ENCODE peak calls at places on chromosomes 13 and 19, in five cellular contexts. M is SK-N-SH, H is GM12878, W is breast epithelium, L is GM23338. J is an unnamed sample.

GRCh38 chr13:40694426-40694825 is 28.0 kb upstream of the FOXO1 start:
- DNase-seq in M (no peak), H (no peak), W (no peak), L (no peak), J (no peak)

GRCh38 chr13:106499905-106500304 is 35.6 kb downstream of the EFNB2 start:
- DNase-seq in M (no peak), H (peak; percentile 15), W (no peak), L (no peak), J (no peak)

GRCh38 chr19:40799558-40800338 is 757 bp downstream of the EGLN2 start:
- DNase-seq in M (peak; percentile 69), H (no peak), W (no peak), L (peak; percentile 69), J (no peak)

GRCh38 chr13:110116072-110116487 is 190.9 kb downstream of the COL4A1 start:
- DNase-seq in M (peak; percentile 65), H (no peak), W (no peak), L (peak; percentile 89), J (no peak)

GRCh38 chr19:7773841-7774240 is 10.8 kb downstream of the CLEC4M start:
- DNase-seq in M (no peak), H (no peak), W (no peak), L (no peak), J (no peak)

GRCh38 chr13:99809931-99810330 is 161.6 kb downstream of the ZIC5 start:
- DNase-seq in M (no peak), H (no peak), W (no peak), L (no peak), J (no peak)

GRCh38 chr19:32022044-32022945 is 323.1 kb upstream of the ZNF507 start:
- DNase-seq in M (no peak), H (no peak), W (no peak), L (no peak), J (no peak)

GRCh38 chr19:1321539-1321938 is 35.9 kb downstream of the EFNA2 start:
- DNase-seq in M (no peak), H (no peak), W (no peak), L (no peak), J (no peak)

GRCh38 chr19:40614595-40615411 is 13.6 kb downstream of the LTBP4 start:
- DNase-seq in M (peak; percentile 51), H (peak; percentile 35), W (peak; percentile 75), L (peak; percentile 96), J (no peak)

GRCh38 chr13:93364166-93364565 is 137.6 kb downstream of the GPC6 start:
- DNase-seq in M (no peak), H (no peak), W (no peak), L (no peak), J (no peak)

GRCh38 chr13:48110930-48111721 is 16.2 kb upstream of the MED4 start:
- DNase-seq in M (no peak), H (no peak), W (peak; percentile 56), L (no peak), J (no peak)

GRCh38 chr19:29978139-29978538 is 36.1 kb downstream of the URI1 start:
- DNase-seq in M (no peak), H (no peak), W (no peak), L (no peak), J (no peak)

GRCh38 chr13:33318037-33318436 is 32.5 kb upstream of the STARD13 start:
- DNase-seq in M (no peak), H (no peak), W (no peak), L (no peak), J (no peak)

GRCh38 chr13:44667950-44668349 is 91.8 kb upstream of the TSC22D1 start:
- DNase-seq in M (no peak), H (no peak), W (no peak), L (no peak), J (no peak)

GRCh38 chr19:13597625-13598024 is 91.3 kb upstream of the CACNA1A start:
- DNase-seq in M (peak; percentile 82), H (peak; percentile 25), W (peak; percentile 22), L (peak; percentile 76), J (no peak)

GRCh38 chr13:39916330-39916729 is 260.9 kb downstream of the COG6 start:
- DNase-seq in M (no peak), H (no peak), W (no peak), L (no peak), J (no peak)

GRCh38 chr19:1177322-1178114 is 3.5 kb upstream of the SBNO2 start:
- DNase-seq in M (no peak), H (no peak), W (no peak), L (no peak), J (no peak)

GRCh38 chr19:16579381-16579780 is 7.2 kb upstream of the SLC35E1 start:
- DNase-seq in M (no peak), H (no peak), W (no peak), L (no peak), J (no peak)

GRCh38 chr13:32669030-32669646 is 82.9 kb downstream of the PDS5B start:
- DNase-seq in M (peak; percentile 36), H (no peak), W (no peak), L (peak; percentile 84), J (no peak)

GRCh38 chr19:38266070-38266469 is 1.7 kb downstream of the SPINT2 start:
- DNase-seq in M (no peak), H (no peak), W (peak; percentile 59), L (no peak), J (no peak)

GRCh38 chr19:13846533-13847032 is 30.4 kb upstream of the NANOS3 start:
- DNase-seq in M (peak; percentile 89), H (peak; percentile 85), W (peak; percentile 95), L (peak; percentile 94), J (no peak)

GRCh38 chr13:22103046-22103445 is 432.2 kb downstream of the FGF9 start:
- DNase-seq in M (no peak), H (no peak), W (no peak), L (peak; percentile 45), J (no peak)

GRCh38 chr13:51832471-51833152 is 12.4 kb downstream of the TMEM272 start:
- DNase-seq in M (peak; percentile 39), H (no peak), W (no peak), L (peak; percentile 43), J (no peak)

GRCh38 chr19:29741776-29742175 is 26.7 kb upstream of the C19orf12 start:
- DNase-seq in M (no peak), H (no peak), W (no peak), L (no peak), J (no peak)

GRCh38 chr19:12665646-12666304 is 767 bp downstream of the MAN2B1 start:
- DNase-seq in M (no peak), H (no peak), W (no peak), L (no peak), J (no peak)

GRCh38 chr13:49265822-49266221 is 18.1 kb downstream of the CDADC1 start:
- DNase-seq in M (no peak), H (no peak), W (no peak), L (no peak), J (no peak)

GRCh38 chr13:24233351-24233901 is 72.9 kb downstream of the SPATA13 start:
- DNase-seq in M (no peak), H (no peak), W (no peak), L (peak; percentile 56), J (peak; percentile 60)

GRCh38 chr19:51637362-51637978 is 7.3 kb upstream of the SIGLEC5 start:
- DNase-seq in M (peak; percentile 33), H (no peak), W (no peak), L (peak; percentile 59), J (no peak)
- TF ChIP-seq CTCF in M (peak; percentile 58), H (peak; percentile 17), W (no peak), L (peak; percentile 58), J (no peak)

DNA sequence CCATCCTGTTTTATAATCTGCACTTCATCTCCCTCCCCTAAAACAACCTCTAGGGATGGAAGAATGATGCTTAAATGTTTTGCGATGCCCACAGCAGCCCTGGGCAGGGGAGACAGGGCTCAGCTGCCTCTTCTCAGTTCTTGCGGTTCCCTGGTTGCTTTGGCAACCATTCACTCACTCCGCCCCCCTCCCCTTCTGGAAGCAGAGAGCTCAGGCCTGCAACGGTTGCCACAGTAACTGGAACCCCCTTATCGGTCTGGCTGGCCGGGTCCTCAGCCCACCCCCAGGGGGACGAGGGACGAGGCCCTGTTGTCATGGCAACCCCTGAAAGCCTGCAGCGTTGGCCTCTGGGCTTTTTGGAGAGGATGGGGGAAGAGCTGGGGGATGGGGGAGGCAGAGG is 19.5 kb downstream of the NOVA2 start:
- DNase-seq in M (peak; percentile 94), H (no peak), W (no peak), L (peak; percentile 64), J (no peak)
- TF ChIP-seq POLR2AphosphoS5 in M (no peak), H (no peak), W (no peak), L (no peak), J (no peak)

DNA sequence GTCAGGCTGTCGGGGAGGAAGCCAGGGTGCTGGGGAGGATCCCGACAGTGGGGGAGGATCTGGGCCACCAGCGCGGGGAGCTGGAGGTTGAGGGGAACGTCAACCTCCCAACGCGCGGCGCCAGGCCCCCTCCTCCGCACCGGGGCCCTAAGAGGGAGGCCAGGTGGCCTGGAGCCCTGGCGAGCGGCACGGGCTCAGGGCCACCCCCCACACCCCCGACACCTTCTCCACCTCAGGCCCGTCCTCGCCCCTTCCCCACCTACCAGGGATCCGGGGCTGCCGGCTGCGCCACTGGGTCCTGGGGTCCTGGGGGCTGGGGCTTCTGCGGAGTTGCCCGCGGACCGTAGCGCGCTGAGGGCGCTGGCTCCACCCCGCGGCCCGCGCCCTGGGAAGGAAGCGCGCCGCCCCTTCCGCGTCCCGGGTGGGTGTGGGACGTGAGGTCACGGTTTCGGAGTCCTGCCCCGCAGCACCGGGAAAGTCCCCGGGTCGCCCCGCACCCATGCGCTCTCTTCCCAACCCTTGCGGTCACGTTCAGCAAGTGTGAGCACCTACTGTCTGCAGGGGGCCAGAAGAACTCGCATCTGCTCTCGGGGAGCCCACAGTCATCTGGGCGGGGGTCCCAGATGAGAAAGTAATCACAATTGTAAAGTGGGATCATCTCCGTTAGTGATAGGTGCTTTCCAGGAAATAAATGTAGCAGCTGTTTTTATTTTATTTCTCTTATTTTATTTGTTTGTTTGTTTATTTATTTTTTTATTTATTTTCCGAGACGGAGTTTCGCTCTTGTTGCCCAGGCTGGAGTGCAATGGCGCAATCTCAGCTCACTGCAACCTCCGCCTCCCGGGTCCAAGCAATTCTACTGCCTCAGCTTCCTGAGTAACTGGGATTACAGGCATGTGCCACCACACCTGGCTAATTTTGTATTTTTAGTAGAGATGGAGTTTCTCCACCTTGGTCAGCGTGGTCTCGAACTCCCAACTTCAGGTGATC is at the start of gene TICAM1:
- DNase-seq in M (peak; percentile 88), H (no peak), W (peak; percentile 48), L (peak; percentile 45), J (no peak)
- H3K27ac ChIP-seq in M (peak within 1 kb of the TSS; percentile 43), H (peak within 1 kb of the TSS; percentile 92), W (peak within 1 kb of the TSS; percentile 94), L (no peak within 1 kb of the TSS), J (peak within 1 kb of the TSS; percentile 96)

GRCh38 chr19:3275068-3275582 is 50.7 kb downstream of the CELF5 start:
- DNase-seq in M (no peak), H (no peak), W (no peak), L (peak; percentile 92), J (no peak)
- TF ChIP-seq CTCF in M (peak; percentile 64), H (peak; percentile 62), W (no peak), L (peak; percentile 96), J (no peak)

J was measured in vagina.